ENCODE peak calls at places on chromosomes 13 and 19, in eight cellular contexts. I is CD8-positive, alpha-beta T cell; L is activated naive CD8-positive, alpha-beta T cell treated with anti-CD3 and anti-CD28 coated beads for 36 hours; U is MV-4-11; H is left ventricle myocardium inferior; X is T-helper 1 cell; E is endothelial cell; D is ELF-1. P is an unnamed sample.

GRCh38 chr13:50323440-50324070 is 308.3 kb downstream of the KCNRG start:
- DNase-seq in L (no peak), H (no peak), E (no peak), I (no peak), X (no peak), U (no peak), D (no peak), P (no peak)

GRCh38 chr19:4547303-4548237 is 7.7 kb upstream of the LRG1 start:
- DNase-seq in I (no peak), L (peak), E (no peak), X (no peak), D (no peak), H (no peak), U (peak), P (no peak)

GRCh38 chr19:41354343-41354974 is 737 bp upstream of the TGFB1 start:
- DNase-seq in I (no peak), U (no peak), L (no peak), E (no peak), D (no peak), X (no peak), H (peak), P (peak)

GRCh38 chr13:74129500-74130144 is 4.6 kb downstream of the KLF12 start:
- DNase-seq in X (no peak), D (no peak), I (peak), E (no peak), H (peak), U (peak), L (no peak), P (no peak)

GRCh38 chr13:109330123-109330522 is 456.3 kb downstream of the IRS2 start:
- DNase-seq in I (no peak), U (no peak), L (no peak), E (no peak), X (no peak), H (no peak), D (no peak), P (no peak)

GRCh38 chr13:111414341-111414740 is 93.9 kb downstream of the TEX29 start:
- DNase-seq in H (no peak), I (no peak), X (no peak), D (no peak), U (no peak), L (no peak), E (no peak), P (peak)

GRCh38 chr13:28636078-28636477 is 22.9 kb upstream of the POMP start:
- DNase-seq in L (no peak), X (no peak), E (no peak), I (no peak), D (no peak), H (no peak), U (no peak), P (no peak)

GRCh38 chr19:56333506-56333905 is 18.9 kb upstream of the ZSCAN5A start:
- DNase-seq in E (peak), U (peak), D (no peak), I (no peak), L (peak), X (peak), H (no peak), P (no peak)

GRCh38 chr19:32407004-32407992 is 1.7 kb downstream of the DPY19L3 start:
- DNase-seq in I (no peak), E (no peak), X (no peak), U (no peak), D (no peak), H (no peak), L (no peak), P (peak)

P was measured in sigmoid colon.